ENCODE peak calls at places on chromosomes 7 and 10, in four cellular contexts. W is psoas muscle, Y is keratinocyte, Q is fibroblast of lung. B is an unnamed sample.

GRCh38 chr7:116180302-116180701 is 30.0 kb upstream of the TES start:
- DNase-seq in W (no peak), Q (peak), Y (no peak), B (no peak)

GRCh38 chr7:42315631-42316030 is 78.6 kb upstream of the GLI3 start:
- DNase-seq in W (no peak), Q (peak), Y (no peak), B (no peak)

GRCh38 chr10:43322769-43323168 is 48.7 kb upstream of the FXYD4 start:
- DNase-seq in Y (peak), Q (peak), W (peak), B (peak)

GRCh38 chr7:25856056-25856780 is 295.8 kb upstream of the NFE2L3 start:
- DNase-seq in W (no peak), Q (no peak), Y (no peak), B (no peak)

GRCh38 chr10:100100651-100101525 is 19.2 kb upstream of the CPN1 start:
- DNase-seq in W (no peak), Y (no peak), Q (peak), B (no peak)

GRCh38 chr7:39333701-39334100 is 232.5 kb upstream of the YAE1 start:
- DNase-seq in Y (no peak), Q (no peak), W (no peak), B (no peak)

GRCh38 chr10:80684217-80684616 is 146.5 kb downstream of the SH2D4B start:
- DNase-seq in Y (peak), Q (no peak), W (no peak), B (no peak)

GRCh38 chr10:18087398-18087797 is 52.8 kb upstream of the CACNB2 start:
- DNase-seq in Q (peak), W (no peak), Y (no peak), B (no peak)

GRCh38 chr10:43122096-43122495 is 16.1 kb upstream of the CSGALNACT2 start:
- DNase-seq in Y (no peak), Q (no peak), W (peak), B (no peak)

GRCh38 chr7:92633211-92633906 is 43.2 kb upstream of the FAM133B start:
- DNase-seq in Y (peak), W (no peak), Q (peak), B (peak)

GRCh38 chr10:61404771-61405170 is 48.4 kb downstream of the TMEM26 start:
- DNase-seq in Q (peak), Y (no peak), W (no peak), B (no peak)

GRCh38 chr7:107711301-107711700 is 32.6 kb upstream of the CBLL1 start:
- DNase-seq in W (no peak), Y (no peak), Q (peak), B (no peak)

GRCh38 chr10:71981868-71982230 is 17.7 kb downstream of the CHST3 start:
- DNase-seq in Y (no peak), W (no peak), Q (no peak), B (no peak)

GRCh38 chr7:140673063-140673769 is 471 bp downstream of the ADCK2 start:
- DNase-seq in Y (no peak), Q (peak), W (peak), B (no peak)

GRCh38 chr7:123929620-123930019 is 4.6 kb downstream of the SPAM1 start:
- DNase-seq in Y (no peak), Q (no peak), W (no peak), B (no peak)

GRCh38 chr10:123841115-123841514 is 50.5 kb downstream of the CPXM2 start:
- DNase-seq in W (no peak), Y (no peak), Q (no peak), B (no peak)

GRCh38 chr7:41311301-41311700 is 391.6 kb downstream of the INHBA start:
- DNase-seq in Y (no peak), Q (no peak), W (no peak), B (no peak)

GRCh38 chr10:29776246-29776645 is 141.5 kb upstream of the SVIL start:
- DNase-seq in Y (no peak), Q (no peak), W (no peak), B (no peak)

GRCh38 chr7:69932034-69932628 is 333.9 kb downstream of the AUTS2 start:
- DNase-seq in Q (peak), W (no peak), Y (no peak), B (peak)

GRCh38 chr7:22094413-22095304 is 149.0 kb upstream of the CDCA7L start:
- DNase-seq in Y (no peak), W (no peak), Q (peak), B (no peak)

GRCh38 chr7:151686016-151686766 is 166.5 kb upstream of the RHEB start:
- DNase-seq in Q (peak), W (no peak), Y (no peak), B (no peak)

GRCh38 chr7:151688236-151688780 is 168.6 kb upstream of the RHEB start:
- DNase-seq in Q (no peak), Y (no peak), W (no peak), B (no peak)

GRCh38 chr7:151689196-151689971 is 169.7 kb upstream of the RHEB start:
- DNase-seq in Q (peak), W (peak), Y (no peak), B (peak)

GRCh38 chr7:151686826-151687225 is 167.1 kb upstream of the RHEB start:
- DNase-seq in Q (peak), Y (no peak), W (no peak), B (no peak)

GRCh38 chr7:151687523-151688235 is 168.0 kb upstream of the RHEB start:
- DNase-seq in W (peak), Y (peak), Q (peak), B (no peak)
- H3K27ac ChIP-seq in W (peak), Y (peak), Q (peak), B (no peak)

DNA sequence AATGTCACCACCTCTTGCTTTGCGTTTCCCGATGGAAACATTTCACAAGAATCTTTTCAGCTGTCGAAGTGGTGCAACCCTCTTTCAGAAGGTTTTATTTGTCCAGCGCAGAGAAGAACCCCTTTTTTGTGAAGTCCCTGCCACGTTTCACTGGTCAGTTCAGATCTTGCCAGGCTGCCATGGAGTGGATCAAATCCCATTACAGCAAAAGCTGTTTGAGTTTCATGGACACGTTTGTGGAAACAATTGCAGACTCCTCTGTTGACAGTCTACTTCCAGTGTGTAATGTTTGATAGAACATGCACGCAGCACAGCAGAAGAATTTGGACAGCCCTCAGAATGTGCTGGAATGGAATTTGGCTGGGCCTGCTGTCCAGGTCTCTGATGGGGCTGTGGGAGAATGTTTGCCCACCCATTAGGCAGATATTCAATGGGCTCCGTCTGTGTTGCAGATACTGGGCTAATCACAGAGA is 143.2 kb downstream of the GRK5 start:
- DNase-seq in Y (no peak), W (no peak), Q (peak), B (no peak)
- H3K27ac ChIP-seq in Y (no peak), W (no peak), Q (peak), B (no peak)

DNA sequence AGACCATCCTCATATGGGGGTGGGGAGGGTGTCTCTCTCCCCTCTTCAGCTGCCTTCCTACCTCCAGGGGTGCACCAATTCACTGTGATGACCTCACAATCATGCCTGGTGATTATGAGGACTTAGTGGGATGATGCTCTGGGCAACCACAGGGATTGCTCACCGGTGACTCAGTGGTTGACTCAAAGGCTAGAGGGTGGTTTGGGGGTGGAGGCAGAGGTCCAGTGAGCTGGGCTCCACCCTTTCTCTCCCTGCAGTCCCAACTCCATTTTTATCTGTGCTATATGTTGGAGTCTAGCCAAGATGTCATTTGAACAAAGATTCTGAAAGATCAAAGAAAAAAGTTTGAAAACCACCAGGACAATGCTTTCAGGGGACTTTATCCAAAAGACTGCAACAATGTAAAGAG is 286.9 kb downstream of the KCNMA1 start:
- DNase-seq in Q (peak), Y (peak), W (peak), B (no peak)
- H3K27ac ChIP-seq in Q (peak), Y (peak), W (no peak), B (no peak)

GRCh38 chr10:121593676-121594075 is 4.6 kb downstream of the FGFR2 start:
- DNase-seq in Q (no peak), W (no peak), Y (no peak), B (no peak)
- H3K27ac ChIP-seq in Q (no peak), W (no peak), Y (peak), B (peak)

GRCh38 chr10:69906425-69906824 is 104.7 kb downstream of the COL13A1 start:
- DNase-seq in Y (no peak), W (no peak), Q (no peak), B (no peak)
- H3K27ac ChIP-seq in Y (no peak), W (no peak), Q (no peak), B (no peak)

DNA sequence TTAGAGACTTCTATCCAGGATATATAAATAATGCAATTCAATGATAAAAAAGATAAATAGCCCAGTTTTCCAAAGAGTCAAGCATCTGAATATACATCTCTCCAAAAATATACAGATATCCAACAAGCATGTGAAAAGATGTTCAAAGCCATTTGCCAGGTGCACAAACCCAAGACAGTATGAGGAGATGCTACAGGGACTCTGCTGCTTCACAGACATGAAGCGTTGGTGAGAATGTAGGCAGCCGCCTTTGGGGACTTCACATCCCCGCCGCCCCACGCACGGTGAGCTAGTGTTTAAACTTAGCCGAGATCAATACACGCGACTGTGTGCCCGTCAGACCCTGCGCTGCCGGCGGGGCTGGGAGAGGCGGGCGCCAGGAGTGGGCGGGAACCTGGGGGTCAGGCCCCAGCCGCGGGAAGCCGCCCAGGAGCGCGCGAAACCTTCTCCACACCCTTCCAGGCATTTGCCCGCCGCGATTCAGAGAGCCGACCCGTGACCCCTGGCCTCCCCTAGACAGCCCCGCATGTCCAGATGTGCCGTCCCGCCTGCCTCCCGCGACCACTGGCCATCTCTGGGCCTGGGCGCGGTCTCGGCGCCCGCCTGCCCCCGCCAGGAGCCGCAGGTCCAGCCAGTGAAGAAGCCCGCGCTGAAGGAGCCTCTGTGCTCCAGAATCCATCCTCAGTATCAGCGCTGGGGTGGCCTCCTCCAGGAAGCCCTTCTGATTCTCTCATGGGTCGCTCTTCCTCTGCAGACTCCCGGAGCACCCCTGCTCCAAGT is 823 bp upstream of the ALOX5 start:
- DNase-seq in W (no peak), Y (no peak), Q (no peak), B (no peak)
- H3K27ac ChIP-seq in W (no peak), Y (no peak), Q (no peak), B (peak)

GRCh38 chr7:45583296-45583695 is 9.1 kb downstream of the ADCY1 start:
- DNase-seq in W (no peak), Y (no peak), Q (no peak), B (no peak)

GRCh38 chr7:45585628-45586027 is 11.5 kb downstream of the ADCY1 start:
- DNase-seq in W (no peak), Y (no peak), Q (no peak), B (no peak)

GRCh38 chr7:45582136-45582742 is 8.1 kb downstream of the ADCY1 start:
- DNase-seq in W (no peak), Y (no peak), Q (no peak), B (no peak)

GRCh38 chr7:45582868-45583277 is 8.7 kb downstream of the ADCY1 start:
- DNase-seq in Y (no peak), W (no peak), Q (no peak), B (no peak)

GRCh38 chr7:45584261-45585210 is 10.4 kb downstream of the ADCY1 start:
- DNase-seq in Q (no peak), W (no peak), Y (no peak), B (no peak)
- H3K27ac ChIP-seq in Q (no peak), W (no peak), Y (no peak), B (no peak)

B was measured in substantia nigra.